ENCODE peak calls at places on chromosomes 1 and 21, in four cellular contexts. One of them, this sample, is unnamed.

GRCh38 chr1:16183157-16183556 is 27.3 kb upstream of the EPHA2 start:
- DNase-seq in K562: no peak
- DNase-seq in HepG2: no peak
- DNase-seq in H1: no peak
- DNase-seq in this sample: no peak

GRCh38 chr1:108503062-108503740 is 53.1 kb downstream of the NBPF6 start:
- DNase-seq in HepG2: peak; percentile 24
- DNase-seq in K562: no peak
- DNase-seq in H1: no peak
- DNase-seq in this sample: no peak

GRCh38 chr1:212225416-212225815 is 59.8 kb upstream of the PPP2R5A start:
- DNase-seq in H1: no peak
- DNase-seq in K562: no peak
- DNase-seq in HepG2: no peak
- DNase-seq in this sample: no peak

GRCh38 chr1:247277211-247277610 is 21.3 kb downstream of the VN1R5 start:
- DNase-seq in H1: no peak
- DNase-seq in HepG2: no peak
- DNase-seq in K562: no peak
- DNase-seq in this sample: no peak

GRCh38 chr1:63779338-63779819 is 5.6 kb downstream of the ROR1 start:
- DNase-seq in K562: no peak
- DNase-seq in H1: no peak
- DNase-seq in HepG2: no peak
- DNase-seq in this sample: no peak

GRCh38 chr1:61140056-61140549 is 57.7 kb downstream of the NFIA start:
- DNase-seq in K562: peak; percentile 69
- DNase-seq in H1: no peak
- DNase-seq in HepG2: no peak
- DNase-seq in this sample: no peak

GRCh38 chr1:17162941-17163340 is 42.0 kb upstream of the PADI1 start:
- DNase-seq in H1: no peak
- DNase-seq in HepG2: no peak
- DNase-seq in K562: no peak
- DNase-seq in this sample: no peak

GRCh38 chr1:169989246-169989645 is 85.2 kb downstream of the KIFAP3 start:
- DNase-seq in H1: no peak
- DNase-seq in K562: no peak
- DNase-seq in HepG2: no peak
- DNase-seq in this sample: no peak

GRCh38 chr1:7070389-7071029 is 285.3 kb downstream of the CAMTA1 start:
- DNase-seq in HepG2: peak; percentile 43
- DNase-seq in K562: peak; percentile 70
- DNase-seq in H1: peak; percentile 81
- DNase-seq in this sample: peak; percentile 81

GRCh38 chr1:94739521-94740061 is 80.6 kb upstream of the SLC44A3 start:
- DNase-seq in H1: no peak
- DNase-seq in HepG2: no peak
- DNase-seq in K562: no peak
- DNase-seq in this sample: no peak

GRCh38 chr1:198699167-198700015 is 60.6 kb downstream of the PTPRC start:
- DNase-seq in HepG2: peak; percentile 30
- DNase-seq in H1: peak; percentile 79
- DNase-seq in K562: peak; percentile 46
- DNase-seq in this sample: peak; percentile 79

GRCh38 chr1:82632164-82632563 is 831.4 kb downstream of the ADGRL2 start:
- DNase-seq in K562: no peak
- DNase-seq in HepG2: no peak
- DNase-seq in H1: no peak
- DNase-seq in this sample: no peak

GRCh38 chr1:98315309-98315708 is 346.2 kb upstream of the SNX7 start:
- DNase-seq in K562: no peak
- DNase-seq in H1: no peak
- DNase-seq in HepG2: no peak
- DNase-seq in this sample: no peak

GRCh38 chr1:55213885-55214213 is 1.3 kb downstream of the USP24 start:
- DNase-seq in K562: no peak
- DNase-seq in HepG2: no peak
- DNase-seq in H1: peak; percentile 61
- DNase-seq in this sample: no peak

GRCh38 chr1:246506785-246507639 is at the start of gene SMYD3:
- DNase-seq in H1: peak; percentile 87
- DNase-seq in HepG2: peak; percentile 77
- DNase-seq in K562: peak; percentile 93
- DNase-seq in this sample: peak; percentile 79

GRCh38 chr21:14533555-14534400 is 12.3 kb downstream of the SAMSN1 start:
- DNase-seq in H1: no peak
- DNase-seq in HepG2: no peak
- DNase-seq in K562: peak; percentile 43
- DNase-seq in this sample: no peak

GRCh38 chr1:169326644-169327316 is 40.8 kb downstream of the NME7 start:
- DNase-seq in K562: peak; percentile 69
- DNase-seq in H1: no peak
- DNase-seq in HepG2: no peak
- DNase-seq in this sample: no peak

GRCh38 chr1:160748182-160748876 is 9.3 kb downstream of the SLAMF7 start:
- DNase-seq in H1: no peak
- DNase-seq in HepG2: no peak
- DNase-seq in K562: peak; percentile 31
- DNase-seq in this sample: no peak

GRCh38 chr1:228014235-228014930 is 7.6 kb downstream of the WNT3A start:
- DNase-seq in K562: peak; percentile 46
- DNase-seq in HepG2: no peak
- DNase-seq in H1: no peak
- DNase-seq in this sample: no peak

GRCh38 chr1:20342294-20343148 is 51.8 kb downstream of the VWA5B1 start:
- DNase-seq in HepG2: no peak
- DNase-seq in H1: no peak
- DNase-seq in K562: no peak
- DNase-seq in this sample: no peak

GRCh38 chr1:225418059-225418458 is 9.8 kb downstream of the LBR start:
- DNase-seq in K562: no peak
- DNase-seq in H1: no peak
- DNase-seq in HepG2: no peak
- DNase-seq in this sample: no peak

GRCh38 chr1:234208791-234209190 is 164.5 kb upstream of the COA6 start:
- DNase-seq in H1: no peak
- DNase-seq in K562: no peak
- DNase-seq in HepG2: no peak
- DNase-seq in this sample: no peak

GRCh38 chr1:62318320-62318755 is 896 bp downstream of the KANK4 start:
- DNase-seq in K562: no peak
- DNase-seq in H1: peak; percentile 77
- DNase-seq in HepG2: no peak
- DNase-seq in this sample: peak; percentile 37

GRCh38 chr1:235503333-235504121 is 725 bp downstream of the B3GALNT2 start:
- DNase-seq in HepG2: peak; percentile 35
- DNase-seq in K562: peak; percentile 74
- DNase-seq in H1: no peak
- DNase-seq in this sample: peak; percentile 63

GRCh38 chr1:47228644-47229030 is 3.4 kb downstream of the TAL1 start:
- DNase-seq in K562: no peak
- DNase-seq in H1: peak; percentile 62
- DNase-seq in HepG2: no peak
- DNase-seq in this sample: no peak

GRCh38 chr1:58402444-58402843 is 144.1 kb downstream of the OMA1 start:
- DNase-seq in H1: no peak
- DNase-seq in K562: no peak
- DNase-seq in HepG2: no peak
- DNase-seq in this sample: no peak

GRCh38 chr1:150469291-150469690 is 17.9 kb upstream of the TARS2 start:
- DNase-seq in K562: no peak
- DNase-seq in HepG2: no peak
- DNase-seq in H1: no peak
- DNase-seq in this sample: no peak

GRCh38 chr1:13543927-13544556 is 30.2 kb upstream of the LRRC38 start:
- DNase-seq in H1: no peak
- DNase-seq in HepG2: no peak
- DNase-seq in K562: peak; percentile 19
- DNase-seq in this sample: peak; percentile 13

GRCh38 chr21:38785483-38785882 is 20.2 kb upstream of the ETS2 start:
- DNase-seq in HepG2: no peak
- DNase-seq in K562: no peak
- DNase-seq in H1: no peak
- DNase-seq in this sample: no peak

GRCh38 chr1:87131809-87132663 is 196.6 kb upstream of the LMO4 start:
- DNase-seq in HepG2: peak; percentile 47
- DNase-seq in K562: peak; percentile 85
- DNase-seq in H1: peak; percentile 92
- DNase-seq in this sample: peak; percentile 81
- TF ChIP-seq ATF3 in HepG2: no peak
- TF ChIP-seq ATF3 in K562: no peak
- TF ChIP-seq ATF3 in H1: no peak
- TF ChIP-seq ATF3 in this sample: no peak

GRCh38 chr21:34510148-34511142 is 1.6 kb downstream of the KCNE1 start:
- DNase-seq in HepG2: peak; percentile 67
- DNase-seq in H1: peak; percentile 88
- DNase-seq in K562: peak; percentile 69
- DNase-seq in this sample: peak; percentile 90

GRCh38 chr21:34514576-34515135 is 2.6 kb upstream of the KCNE1 start:
- DNase-seq in H1: no peak
- DNase-seq in K562: no peak
- DNase-seq in HepG2: no peak
- DNase-seq in this sample: no peak

GRCh38 chr21:34511154-34511553 is 856 bp downstream of the KCNE1 start:
- DNase-seq in H1: no peak
- DNase-seq in K562: no peak
- DNase-seq in HepG2: no peak
- DNase-seq in this sample: no peak

GRCh38 chr21:34513109-34513675 is 1.2 kb upstream of the KCNE1 start:
- DNase-seq in K562: no peak
- DNase-seq in H1: no peak
- DNase-seq in HepG2: no peak
- DNase-seq in this sample: no peak

DNA sequence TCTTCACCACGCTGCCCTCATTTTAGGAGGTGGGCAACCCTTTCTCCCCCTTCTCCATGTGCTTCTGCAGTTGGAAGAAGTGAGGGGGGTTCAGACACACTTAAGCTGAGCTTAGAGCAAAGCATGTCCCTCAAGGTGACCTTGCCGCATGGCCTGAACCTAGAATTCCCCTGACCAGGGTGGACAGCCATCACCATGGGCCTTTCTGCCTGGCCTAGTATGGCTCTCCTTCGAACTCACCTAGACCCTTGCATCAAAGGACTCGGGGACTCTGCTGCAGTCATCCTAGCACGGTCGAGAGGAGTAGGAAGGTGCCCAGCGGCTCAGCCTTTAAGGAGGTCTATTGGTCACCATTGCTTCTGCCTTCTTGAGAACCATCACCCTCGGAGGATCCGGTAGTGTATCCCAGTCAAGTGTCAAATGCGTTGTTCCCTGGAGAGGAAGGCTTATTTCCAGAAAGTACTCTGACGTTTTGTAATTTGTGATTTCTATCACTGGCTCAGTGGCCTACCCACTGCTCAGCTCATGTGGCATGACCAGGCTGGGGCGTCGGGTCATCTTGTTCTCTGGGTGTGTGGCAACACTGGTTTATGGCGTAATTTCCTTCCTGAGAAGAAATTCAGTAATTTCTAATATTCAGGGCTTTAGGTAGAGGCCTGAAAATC is at the start of gene KCNE1:
- DNase-seq in HepG2: no peak
- DNase-seq in K562: no peak
- DNase-seq in H1: no peak
- DNase-seq in this sample: no peak
- TF ChIP-seq JUN in HepG2: no peak
- TF ChIP-seq JUN in K562: no peak
- TF ChIP-seq JUN in H1: no peak
- TF ChIP-seq JUN in this sample: no peak

GRCh38 chr21:28548291-28548690 is 444.4 kb downstream of the LTN1 start:
- DNase-seq in HepG2: no peak
- DNase-seq in H1: no peak
- DNase-seq in K562: no peak
- DNase-seq in this sample: no peak

GRCh38 chr21:28554660-28555475 is 437.8 kb downstream of the LTN1 start:
- DNase-seq in HepG2: no peak
- DNase-seq in K562: no peak
- DNase-seq in H1: peak; percentile 45
- DNase-seq in this sample: peak; percentile 26

GRCh38 chr21:28547795-28548194 is 444.9 kb downstream of the LTN1 start:
- DNase-seq in H1: no peak
- DNase-seq in K562: no peak
- DNase-seq in HepG2: no peak
- DNase-seq in this sample: no peak

GRCh38 chr21:28550057-28550825 is 442.4 kb downstream of the LTN1 start:
- DNase-seq in H1: no peak
- DNase-seq in HepG2: no peak
- DNase-seq in K562: no peak
- DNase-seq in this sample: no peak
- TF ChIP-seq CTCF in H1: no peak
- TF ChIP-seq CTCF in HepG2: no peak
- TF ChIP-seq CTCF in K562: no peak
- TF ChIP-seq CTCF in this sample: no peak

GRCh38 chr1:224329842-224330753 is at the start of gene NVL:
- DNase-seq in K562: peak; percentile 97
- DNase-seq in H1: peak; percentile 88
- DNase-seq in HepG2: peak; percentile 82
- DNase-seq in this sample: peak; percentile 82
- TF ChIP-seq ATF3 in K562: no peak
- TF ChIP-seq ATF3 in H1: no peak
- TF ChIP-seq ATF3 in HepG2: peak; percentile 14
- TF ChIP-seq ATF3 in this sample: no peak

GRCh38 chr21:30707409-30707808 is 11.2 kb downstream of the KRTAP21-3 start:
- DNase-seq in HepG2: no peak
- DNase-seq in H1: no peak
- DNase-seq in K562: no peak
- DNase-seq in this sample: no peak
- TF ChIP-seq JUN in HepG2: no peak
- TF ChIP-seq JUN in H1: no peak
- TF ChIP-seq JUN in K562: no peak
- TF ChIP-seq JUN in this sample: no peak

GRCh38 chr1:173253046-173253445 is 45.9 kb upstream of the TNFSF4 start:
- DNase-seq in HepG2: no peak
- DNase-seq in K562: no peak
- DNase-seq in H1: no peak
- DNase-seq in this sample: no peak

GRCh38 chr1:173257805-173258204 is 50.7 kb upstream of the TNFSF4 start:
- DNase-seq in K562: peak; percentile 27
- DNase-seq in H1: no peak
- DNase-seq in HepG2: no peak
- DNase-seq in this sample: no peak

GRCh38 chr1:173258484-173259264 is 51.5 kb upstream of the TNFSF4 start:
- DNase-seq in HepG2: no peak
- DNase-seq in K562: no peak
- DNase-seq in H1: no peak
- DNase-seq in this sample: peak; percentile 10

GRCh38 chr1:173249349-173249748 is 42.2 kb upstream of the TNFSF4 start:
- DNase-seq in H1: no peak
- DNase-seq in HepG2: no peak
- DNase-seq in K562: no peak
- DNase-seq in this sample: no peak

GRCh38 chr1:173255214-173255813 is 48.2 kb upstream of the TNFSF4 start:
- DNase-seq in H1: no peak
- DNase-seq in K562: peak; percentile 77
- DNase-seq in HepG2: peak; percentile 5
- DNase-seq in this sample: peak; percentile 22
- TF ChIP-seq CTCF in H1: peak; percentile 60
- TF ChIP-seq CTCF in K562: peak; percentile 51
- TF ChIP-seq CTCF in HepG2: peak; percentile 48
- TF ChIP-seq CTCF in this sample: peak; percentile 57